ENCODE peak calls at places on chromosome X, in eight cellular contexts. Q, Y, K, A, N, W, F and S are unnamed samples.

GRCh38 chrX:23819385-23820234 is 36.6 kb downstream of the SAT1 start:
- DNase-seq in W (no peak), K (no peak), N (no peak), A (no peak), Y (no peak), F (no peak), Q (no peak), S (peak; percentile 50)

GRCh38 chrX:17441965-17442364 is 67.0 kb downstream of the NHS start:
- DNase-seq in Q (no peak), K (no peak), F (no peak), Y (no peak), W (no peak), A (no peak), N (no peak), S (no peak)

GRCh38 chrX:48306175-48306574 is 50.3 kb downstream of the SSX3 start:
- DNase-seq in Y (no peak), Q (no peak), F (no peak), W (no peak), N (no peak), K (no peak), A (no peak), S (no peak)

GRCh38 chrX:28966335-28966734 is 379.1 kb downstream of the IL1RAPL1 start:
- DNase-seq in F (no peak), K (no peak), Q (no peak), W (no peak), A (no peak), N (no peak), Y (no peak), S (no peak)

GRCh38 chrX:41302293-41302868 is 31.6 kb upstream of the DDX3X start:
- DNase-seq in N (no peak), F (no peak), Q (no peak), W (no peak), Y (no peak), A (peak; percentile 30), K (no peak), S (no peak)

GRCh38 chrX:56783450-56783831 is 54.4 kb downstream of the NBDY start:
- DNase-seq in Q (peak; percentile 55), F (no peak), A (peak; percentile 77), K (no peak), W (no peak), N (no peak), Y (no peak), S (no peak)

GRCh38 chrX:103428525-103428924 is 52.2 kb downstream of the BEX3 start:
- DNase-seq in K (no peak), Q (no peak), F (no peak), W (no peak), A (no peak), Y (no peak), N (no peak), S (no peak)

GRCh38 chrX:148043456-148043855 is 62.3 kb downstream of the FMR1NB start:
- DNase-seq in W (no peak), N (no peak), K (no peak), F (no peak), Q (no peak), Y (no peak), A (no peak), S (no peak)

GRCh38 chrX:134622056-134622812 is 36.0 kb downstream of the PLAC1 start:
- DNase-seq in K (peak; percentile 71), A (no peak), N (no peak), W (no peak), Y (peak; percentile 47), F (no peak), Q (no peak), S (peak; percentile 73)

GRCh38 chrX:30665471-30665870 is 12.2 kb downstream of the GK start:
- DNase-seq in W (no peak), Y (no peak), K (no peak), N (no peak), A (no peak), Q (no peak), F (no peak), S (no peak)

GRCh38 chrX:146707781-146708180 is 101.8 kb upstream of the CXorf51B start:
- DNase-seq in N (no peak), F (no peak), Y (no peak), W (no peak), K (no peak), Q (no peak), A (peak; percentile 10), S (no peak)

GRCh38 chrX:129360175-129360574 is 163.1 kb downstream of the SMARCA1 start:
- DNase-seq in Y (peak; percentile 82), F (peak; percentile 1), N (peak; percentile 15), A (peak; percentile 64), K (peak; percentile 39), Q (no peak), W (no peak), S (peak; percentile 47)

GRCh38 chrX:33078273-33078672 is 133.1 kb downstream of the DMD start:
- DNase-seq in Y (no peak), W (no peak), A (no peak), F (no peak), K (no peak), N (no peak), Q (no peak), S (no peak)

GRCh38 chrX:134717698-134718328 is 59.5 kb upstream of the PLAC1 start:
- DNase-seq in N (no peak), W (no peak), Y (no peak), F (no peak), A (no peak), K (no peak), Q (no peak), S (no peak)

GRCh38 chrX:139121616-139122286 is 408.8 kb upstream of the F9 start:
- DNase-seq in W (no peak), N (no peak), A (peak; percentile 3), F (no peak), K (no peak), Q (no peak), Y (no peak), S (no peak)

GRCh38 chrX:17829526-17829925 is 31.6 kb downstream of the RAI2 start:
- DNase-seq in F (no peak), Y (no peak), W (no peak), Q (no peak), K (no peak), N (no peak), A (no peak), S (no peak)

GRCh38 chrX:50081282-50081955 is 119.4 kb downstream of the AKAP4 start:
- DNase-seq in A (peak; percentile 50), F (no peak), N (no peak), Y (peak; percentile 48), W (no peak), Q (no peak), K (peak; percentile 18), S (peak; percentile 13)

GRCh38 chrX:104618106-104618895 is 52.3 kb downstream of the IL1RAPL2 start:
- DNase-seq in A (no peak), W (no peak), Y (no peak), Q (no peak), F (no peak), N (no peak), K (no peak), S (no peak)